ENCODE peak calls at places on chromosomes 4 and X, in seven cellular contexts. One of them, this sample, is unnamed.

GRCh38 chr4:52560844-52561280 is 98.2 kb downstream of the USP46 start:
- DNase-seq in K562: no peak
- DNase-seq in HCT116: no peak
- DNase-seq in H1: no peak
- DNase-seq in GM12878: no peak
- DNase-seq in HepG2: no peak
- DNase-seq in WTC11: no peak
- DNase-seq in this sample: no peak

GRCh38 chr4:144589512-144589911 is 56.4 kb upstream of the HHIP start:
- DNase-seq in H1: no peak
- DNase-seq in HepG2: no peak
- DNase-seq in K562: no peak
- DNase-seq in HCT116: no peak
- DNase-seq in WTC11: no peak
- DNase-seq in GM12878: no peak
- DNase-seq in this sample: no peak

GRCh38 chr4:6721121-6721520 is 5.1 kb downstream of the BLOC1S4 start:
- DNase-seq in GM12878: no peak
- DNase-seq in WTC11: no peak
- DNase-seq in H1: no peak
- DNase-seq in HCT116: no peak
- DNase-seq in HepG2: no peak
- DNase-seq in K562: no peak
- DNase-seq in this sample: no peak

GRCh38 chr4:180706766-180707165 is 1536.4 kb upstream of the TENM3 start:
- DNase-seq in HepG2: no peak
- DNase-seq in GM12878: no peak
- DNase-seq in K562: no peak
- DNase-seq in H1: no peak
- DNase-seq in WTC11: no peak
- DNase-seq in HCT116: no peak
- DNase-seq in this sample: no peak

GRCh38 chr4:74934822-74935326 is 2.0 kb downstream of the PARM1 start:
- DNase-seq in GM12878: no peak
- DNase-seq in WTC11: no peak
- DNase-seq in K562: no peak
- DNase-seq in H1: no peak
- DNase-seq in HCT116: no peak
- DNase-seq in HepG2: no peak
- DNase-seq in this sample: peak

GRCh38 chr4:153507679-153508073 is 41.5 kb downstream of the TMEM131L start:
- DNase-seq in H1: no peak
- DNase-seq in GM12878: no peak
- DNase-seq in K562: no peak
- DNase-seq in HCT116: no peak
- DNase-seq in WTC11: no peak
- DNase-seq in HepG2: no peak
- DNase-seq in this sample: no peak

GRCh38 chrX:119374736-119375135 is 24.4 kb upstream of the SLC25A43 start:
- DNase-seq in WTC11: no peak
- DNase-seq in HepG2: no peak
- DNase-seq in GM12878: no peak
- DNase-seq in K562: no peak
- DNase-seq in HCT116: no peak
- DNase-seq in H1: no peak
- DNase-seq in this sample: no peak

GRCh38 chrX:23332101-23332887 is 2.4 kb upstream of the PTCHD1 start:
- DNase-seq in HCT116: no peak
- DNase-seq in HepG2: no peak
- DNase-seq in WTC11: peak
- DNase-seq in H1: no peak
- DNase-seq in K562: no peak
- DNase-seq in GM12878: no peak
- DNase-seq in this sample: peak

GRCh38 chrX:119759333-119759766 is 962 bp downstream of the SOWAHD start:
- DNase-seq in GM12878: no peak
- DNase-seq in HCT116: no peak
- DNase-seq in H1: no peak
- DNase-seq in WTC11: peak
- DNase-seq in HepG2: no peak
- DNase-seq in K562: no peak
- DNase-seq in this sample: no peak

GRCh38 chr4:28675582-28675981 is 1814.9 kb downstream of the STIM2 start:
- DNase-seq in HCT116: no peak
- DNase-seq in WTC11: no peak
- DNase-seq in H1: no peak
- DNase-seq in K562: no peak
- DNase-seq in HepG2: no peak
- DNase-seq in GM12878: no peak
- DNase-seq in this sample: no peak

GRCh38 chr4:165198329-165198728 is 9.0 kb upstream of the KLHL2 start:
- DNase-seq in HCT116: no peak
- DNase-seq in HepG2: no peak
- DNase-seq in WTC11: no peak
- DNase-seq in K562: no peak
- DNase-seq in GM12878: no peak
- DNase-seq in H1: no peak
- DNase-seq in this sample: no peak

GRCh38 chrX:538311-538710 is 92.3 kb upstream of the SHOX start:
- DNase-seq in WTC11: no peak
- DNase-seq in HepG2: no peak
- DNase-seq in H1: no peak
- DNase-seq in GM12878: no peak
- DNase-seq in HCT116: peak
- DNase-seq in K562: no peak
- DNase-seq in this sample: no peak

GRCh38 chr4:189507060-189507459 is 433.6 kb upstream of the FRG1 start:
- DNase-seq in HepG2: no peak
- DNase-seq in HCT116: no peak
- DNase-seq in K562: no peak
- DNase-seq in H1: no peak
- DNase-seq in WTC11: no peak
- DNase-seq in GM12878: no peak
- DNase-seq in this sample: no peak

GRCh38 chrX:10190367-10190766 is 33.6 kb downstream of the CLCN4 start:
- DNase-seq in K562: peak
- DNase-seq in H1: no peak
- DNase-seq in WTC11: no peak
- DNase-seq in GM12878: no peak
- DNase-seq in HepG2: peak
- DNase-seq in HCT116: peak
- DNase-seq in this sample: peak

GRCh38 chr4:6898763-6899162 is 10.9 kb upstream of the TBC1D14 start:
- DNase-seq in GM12878: no peak
- DNase-seq in HepG2: no peak
- DNase-seq in K562: no peak
- DNase-seq in HCT116: no peak
- DNase-seq in WTC11: no peak
- DNase-seq in H1: no peak
- DNase-seq in this sample: no peak

GRCh38 chr4:43843501-43843900 is 605.1 kb downstream of the KCTD8 start:
- DNase-seq in HepG2: peak
- DNase-seq in H1: no peak
- DNase-seq in HCT116: no peak
- DNase-seq in GM12878: no peak
- DNase-seq in WTC11: no peak
- DNase-seq in K562: no peak
- DNase-seq in this sample: no peak

GRCh38 chr4:77052352-77052751 is 23.4 kb downstream of the CCNI start:
- DNase-seq in HCT116: peak
- DNase-seq in K562: peak
- DNase-seq in H1: no peak
- DNase-seq in WTC11: peak
- DNase-seq in GM12878: no peak
- DNase-seq in HepG2: peak
- DNase-seq in this sample: peak

GRCh38 chr4:81052119-81053068 is 21.9 kb downstream of the BMP3 start:
- DNase-seq in WTC11: peak
- DNase-seq in H1: peak
- DNase-seq in GM12878: peak
- DNase-seq in K562: peak
- DNase-seq in HepG2: peak
- DNase-seq in HCT116: peak
- DNase-seq in this sample: peak

GRCh38 chr4:97662133-97662532 is 481.1 kb downstream of the STPG2 start:
- DNase-seq in HCT116: no peak
- DNase-seq in GM12878: no peak
- DNase-seq in HepG2: no peak
- DNase-seq in WTC11: no peak
- DNase-seq in H1: no peak
- DNase-seq in K562: no peak
- DNase-seq in this sample: no peak

GRCh38 chr4:152316969-152317368 is 218.9 kb downstream of the FBXW7 start:
- DNase-seq in HepG2: no peak
- DNase-seq in HCT116: no peak
- DNase-seq in H1: no peak
- DNase-seq in WTC11: no peak
- DNase-seq in K562: no peak
- DNase-seq in GM12878: no peak
- DNase-seq in this sample: no peak

GRCh38 chr4:156113138-156113537 is 159.5 kb upstream of the CTSO start:
- DNase-seq in HepG2: no peak
- DNase-seq in WTC11: no peak
- DNase-seq in H1: no peak
- DNase-seq in HCT116: no peak
- DNase-seq in K562: no peak
- DNase-seq in GM12878: no peak
- DNase-seq in this sample: no peak

GRCh38 chr4:16226816-16227461 is 668 bp upstream of the TAPT1 start:
- DNase-seq in HCT116: no peak
- DNase-seq in HepG2: peak
- DNase-seq in H1: no peak
- DNase-seq in WTC11: peak
- DNase-seq in GM12878: no peak
- DNase-seq in K562: peak
- DNase-seq in this sample: peak

GRCh38 chrX:119763175-119763574 is 4.8 kb downstream of the SOWAHD start:
- DNase-seq in K562: no peak
- DNase-seq in HepG2: no peak
- DNase-seq in HCT116: no peak
- DNase-seq in WTC11: peak
- DNase-seq in H1: no peak
- DNase-seq in GM12878: no peak
- DNase-seq in this sample: no peak

GRCh38 chr4:80180743-80181142 is 16.6 kb upstream of the PRDM8 start:
- DNase-seq in K562: no peak
- DNase-seq in HepG2: no peak
- DNase-seq in H1: no peak
- DNase-seq in HCT116: no peak
- DNase-seq in WTC11: no peak
- DNase-seq in GM12878: no peak
- DNase-seq in this sample: no peak

GRCh38 chr4:8600266-8600665 is 7.7 kb downstream of the CPZ start:
- DNase-seq in HCT116: no peak
- DNase-seq in WTC11: no peak
- DNase-seq in HepG2: no peak
- DNase-seq in K562: no peak
- DNase-seq in GM12878: no peak
- DNase-seq in H1: no peak
- DNase-seq in this sample: no peak

DNA sequence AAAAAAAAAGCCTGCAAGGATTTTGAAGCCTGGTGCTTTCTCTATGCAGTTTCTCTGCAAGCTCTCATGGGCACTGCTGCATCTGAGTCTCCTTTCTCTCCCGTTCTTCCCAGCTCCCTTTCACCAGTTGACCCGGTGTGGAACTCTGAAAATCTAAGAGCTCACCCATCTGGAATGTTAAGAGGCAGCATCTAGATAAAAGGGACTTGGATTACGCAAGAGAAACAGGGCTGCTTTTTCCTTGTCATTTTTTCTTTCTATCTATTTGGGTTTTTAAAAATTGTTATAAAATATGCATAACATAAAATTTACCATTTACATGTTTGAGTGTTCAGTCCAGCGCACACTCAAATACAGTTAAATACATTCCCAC is 95.2 kb upstream of the RPS6KA3 start:
- DNase-seq in WTC11: no peak
- DNase-seq in H1: no peak
- DNase-seq in HepG2: peak
- DNase-seq in GM12878: no peak
- DNase-seq in HCT116: no peak
- DNase-seq in K562: no peak
- DNase-seq in this sample: peak
- TF ChIP-seq SP1 in WTC11: no peak
- TF ChIP-seq SP1 in H1: no peak
- TF ChIP-seq SP1 in HepG2: no peak
- TF ChIP-seq SP1 in GM12878: no peak
- TF ChIP-seq SP1 in HCT116: no peak
- TF ChIP-seq SP1 in K562: no peak
- TF ChIP-seq SP1 in this sample: no peak

DNA sequence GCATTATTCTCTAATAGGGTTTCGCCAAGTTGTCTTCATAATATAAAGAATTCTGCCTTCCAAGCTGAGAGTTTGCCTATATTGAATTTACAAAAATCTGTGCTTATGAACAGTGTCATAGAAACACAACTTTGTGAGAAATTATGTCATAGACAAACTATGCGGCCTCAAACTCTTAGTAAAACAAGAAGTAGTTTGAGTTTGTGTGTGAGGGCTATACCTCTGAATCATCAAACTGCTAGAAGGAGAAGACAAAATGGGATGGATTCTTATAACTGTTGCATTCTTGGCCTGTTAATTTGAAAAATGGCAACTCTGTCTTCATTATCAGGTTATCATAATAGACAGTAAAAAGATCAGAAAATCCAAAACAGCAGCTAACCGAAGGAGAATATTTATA is 46.1 kb upstream of the NAP1L5 start:
- DNase-seq in HepG2: no peak
- DNase-seq in GM12878: no peak
- DNase-seq in K562: no peak
- DNase-seq in WTC11: no peak
- DNase-seq in H1: no peak
- DNase-seq in HCT116: no peak
- DNase-seq in this sample: no peak
- TF ChIP-seq SP1 in HepG2: no peak
- TF ChIP-seq SP1 in GM12878: no peak
- TF ChIP-seq SP1 in K562: no peak
- TF ChIP-seq SP1 in WTC11: no peak
- TF ChIP-seq SP1 in H1: no peak
- TF ChIP-seq SP1 in HCT116: no peak
- TF ChIP-seq SP1 in this sample: no peak

GRCh38 chrX:85109235-85109634 is 105.6 kb downstream of the APOOL start:
- DNase-seq in GM12878: no peak
- DNase-seq in WTC11: peak
- DNase-seq in K562: peak
- DNase-seq in HepG2: peak
- DNase-seq in H1: no peak
- DNase-seq in HCT116: peak
- DNase-seq in this sample: peak
- TF ChIP-seq SP1 in GM12878: no peak
- TF ChIP-seq SP1 in WTC11: no peak
- TF ChIP-seq SP1 in K562: no peak
- TF ChIP-seq SP1 in HepG2: no peak
- TF ChIP-seq SP1 in H1: no peak
- TF ChIP-seq SP1 in HCT116: no peak
- TF ChIP-seq SP1 in this sample: no peak

DNA sequence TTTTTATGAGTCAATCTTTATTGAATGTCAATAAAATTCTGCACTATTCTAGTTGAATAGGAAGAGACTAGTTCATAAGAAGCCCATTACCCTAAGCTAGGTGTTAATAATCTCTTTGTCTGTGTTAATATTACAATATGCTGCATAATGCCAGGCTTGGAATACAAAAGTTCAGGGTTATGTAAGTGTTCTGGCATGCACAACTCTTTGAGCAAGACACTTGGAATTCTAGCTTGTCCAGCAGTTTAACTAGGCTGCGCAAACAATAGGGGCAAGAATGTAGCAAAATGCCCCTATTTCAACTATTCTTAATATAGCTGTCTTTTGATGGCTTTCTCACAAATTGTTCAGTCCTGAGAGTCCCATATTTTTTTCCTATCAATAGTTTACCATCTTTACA is 31.3 kb upstream of the ETNPPL start:
- DNase-seq in GM12878: no peak
- DNase-seq in K562: no peak
- DNase-seq in HepG2: no peak
- DNase-seq in WTC11: no peak
- DNase-seq in HCT116: no peak
- DNase-seq in H1: no peak
- DNase-seq in this sample: no peak
- TF ChIP-seq SP1 in GM12878: no peak
- TF ChIP-seq SP1 in K562: no peak
- TF ChIP-seq SP1 in HepG2: no peak
- TF ChIP-seq SP1 in WTC11: no peak
- TF ChIP-seq SP1 in HCT116: no peak
- TF ChIP-seq SP1 in H1: no peak
- TF ChIP-seq SP1 in this sample: no peak

This sample was measured in HEK293T.